ENCODE peak calls at places on chromosomes 12 and 14, in ten cellular contexts. I, P, D, R, H, A, N, J, K and S are unnamed samples.

GRCh38 chr12:24979286-24979685 is 30.4 kb upstream of the BCAT1 start:
- DNase-seq in I (no peak), P (no peak), D (no peak), R (no peak), H (no peak), A (no peak), N (no peak), J (no peak), K (no peak), S (no peak)

GRCh38 chr14:79057333-79057732 is 887.2 kb downstream of the NRXN3 start:
- DNase-seq in I (no peak), P (no peak), D (no peak), R (no peak), H (no peak), A (no peak), N (no peak), J (no peak), K (no peak), S (no peak)

GRCh38 chr12:116697305-116698130 is 40.4 kb downstream of the SPRING1 start:
- DNase-seq in I (no peak), P (no peak), D (peak; percentile 58), R (no peak), H (peak; percentile 38), A (peak; percentile 40), N (no peak), J (no peak), K (peak; percentile 72), S (no peak)

GRCh38 chr12:47946413-47947107 is 16.8 kb upstream of the TMEM106C start:
- DNase-seq in I (no peak), P (no peak), D (no peak), R (no peak), H (no peak), A (no peak), N (peak; percentile 38), J (no peak), K (no peak), S (no peak)

GRCh38 chr14:26466862-26467261 is 131.0 kb downstream of the NOVA1 start:
- DNase-seq in I (no peak), P (no peak), D (no peak), R (no peak), H (no peak), A (no peak), N (no peak), J (no peak), K (no peak), S (no peak)

GRCh38 chr12:57744194-57744776 is 554 bp upstream of the TSPAN31 start:
- DNase-seq in I (peak; percentile 84), P (peak; percentile 87), D (peak; percentile 69), R (peak; percentile 62), H (peak; percentile 64), A (no peak), N (no peak), J (peak; percentile 70), K (peak; percentile 59), S (peak; percentile 91)

GRCh38 chr12:26939192-26939832 is 1.0 kb downstream of the FGFR1OP2 start:
- DNase-seq in I (no peak), P (no peak), D (no peak), R (no peak), H (no peak), A (no peak), N (peak; percentile 42), J (no peak), K (no peak), S (no peak)

GRCh38 chr14:90419200-90419599 is 22.4 kb downstream of the CALM1 start:
- DNase-seq in I (peak; percentile 60), P (no peak), D (peak; percentile 43), R (no peak), H (peak; percentile 58), A (no peak), N (peak; percentile 99), J (peak; percentile 81), K (no peak), S (peak; percentile 78)

GRCh38 chr12:57224973-57225679 is 4.4 kb upstream of the SHMT2 start:
- DNase-seq in I (peak; percentile 69), P (peak; percentile 85), D (no peak), R (peak; percentile 69), H (peak; percentile 61), A (no peak), N (no peak), J (no peak), K (peak; percentile 89), S (no peak)

GRCh38 chr12:24360907-24361306 is 411.4 kb upstream of the SOX5 start:
- DNase-seq in I (no peak), P (no peak), D (no peak), R (no peak), H (no peak), A (no peak), N (no peak), J (no peak), K (no peak), S (no peak)

GRCh38 chr12:120841525-120841924 is 62.6 kb downstream of the SPPL3 start:
- DNase-seq in I (no peak), P (no peak), D (no peak), R (no peak), H (no peak), A (no peak), N (no peak), J (no peak), K (no peak), S (no peak)

GRCh38 chr12:30437616-30438015 is 258.1 kb downstream of the IPO8 start:
- DNase-seq in I (no peak), P (no peak), D (no peak), R (no peak), H (no peak), A (no peak), N (no peak), J (no peak), K (no peak), S (no peak)

GRCh38 chr12:30438526-30439120 is 257.0 kb downstream of the IPO8 start:
- DNase-seq in I (no peak), P (no peak), D (no peak), R (no peak), H (no peak), A (peak; percentile 67), N (no peak), J (no peak), K (no peak), S (no peak)

GRCh38 chr12:30437044-30437443 is 258.6 kb downstream of the IPO8 start:
- DNase-seq in I (no peak), P (no peak), D (no peak), R (no peak), H (no peak), A (peak; percentile 83), N (no peak), J (no peak), K (no peak), S (no peak)

GRCh38 chr12:30440826-30441602 is 254.7 kb downstream of the IPO8 start:
- DNase-seq in I (no peak), P (no peak), D (no peak), R (no peak), H (no peak), A (no peak), N (peak; percentile 41), J (no peak), K (peak; percentile 52), S (no peak)
- TF ChIP-seq CTCF in I (no peak), P (no peak), D (no peak), R (no peak), H (no peak), A (peak; percentile 47), N (peak; percentile 47), J (no peak), K (no peak), S (no peak)

DNA sequence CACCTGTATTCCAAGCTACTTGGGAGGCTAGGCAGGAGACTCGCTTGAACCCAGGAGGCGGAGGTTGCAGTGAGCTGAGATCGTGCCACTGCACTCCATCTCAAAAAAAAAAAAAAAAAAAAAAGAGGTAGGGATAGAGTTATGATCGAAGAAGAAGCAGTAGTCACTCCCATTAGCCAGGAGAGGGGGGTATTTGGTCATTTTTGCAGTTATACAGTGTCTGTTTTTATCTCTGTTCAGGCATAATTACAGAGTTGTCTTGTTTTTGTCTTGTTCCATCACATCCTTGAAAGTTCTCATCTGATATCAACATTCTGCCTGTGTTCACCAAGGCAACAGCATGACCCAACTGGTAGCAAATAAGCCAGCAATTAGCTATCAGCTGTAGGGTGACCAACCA is 98.5 kb upstream of the TMPO start:
- DNase-seq in I (no peak), P (no peak), D (no peak), R (no peak), H (no peak), A (no peak), N (peak; percentile 30), J (no peak), K (no peak), S (no peak)
- TF ChIP-seq CTCF in I (no peak), P (peak; percentile 26), D (no peak), R (no peak), H (peak; percentile 37), A (no peak), N (peak; percentile 20), J (no peak), K (no peak), S (no peak)

GRCh38 chr12:109347579-109347978 is at the start of gene MYO1H:
- DNase-seq in I (no peak), P (no peak), D (no peak), R (no peak), H (no peak), A (no peak), N (no peak), J (no peak), K (no peak), S (no peak)

GRCh38 chr12:109345428-109345827 is 2.3 kb upstream of the MYO1H start:
- DNase-seq in I (no peak), P (no peak), D (no peak), R (no peak), H (no peak), A (no peak), N (no peak), J (no peak), K (no peak), S (no peak)

GRCh38 chr12:109346920-109347319 is 780 bp upstream of the MYO1H start:
- DNase-seq in I (no peak), P (no peak), D (no peak), R (no peak), H (no peak), A (no peak), N (no peak), J (no peak), K (peak; percentile 37), S (no peak)
- TF ChIP-seq CTCF in I (no peak), P (no peak), D (no peak), R (no peak), H (no peak), A (no peak), N (no peak), J (no peak), K (peak; percentile 35), S (no peak)

DNA sequence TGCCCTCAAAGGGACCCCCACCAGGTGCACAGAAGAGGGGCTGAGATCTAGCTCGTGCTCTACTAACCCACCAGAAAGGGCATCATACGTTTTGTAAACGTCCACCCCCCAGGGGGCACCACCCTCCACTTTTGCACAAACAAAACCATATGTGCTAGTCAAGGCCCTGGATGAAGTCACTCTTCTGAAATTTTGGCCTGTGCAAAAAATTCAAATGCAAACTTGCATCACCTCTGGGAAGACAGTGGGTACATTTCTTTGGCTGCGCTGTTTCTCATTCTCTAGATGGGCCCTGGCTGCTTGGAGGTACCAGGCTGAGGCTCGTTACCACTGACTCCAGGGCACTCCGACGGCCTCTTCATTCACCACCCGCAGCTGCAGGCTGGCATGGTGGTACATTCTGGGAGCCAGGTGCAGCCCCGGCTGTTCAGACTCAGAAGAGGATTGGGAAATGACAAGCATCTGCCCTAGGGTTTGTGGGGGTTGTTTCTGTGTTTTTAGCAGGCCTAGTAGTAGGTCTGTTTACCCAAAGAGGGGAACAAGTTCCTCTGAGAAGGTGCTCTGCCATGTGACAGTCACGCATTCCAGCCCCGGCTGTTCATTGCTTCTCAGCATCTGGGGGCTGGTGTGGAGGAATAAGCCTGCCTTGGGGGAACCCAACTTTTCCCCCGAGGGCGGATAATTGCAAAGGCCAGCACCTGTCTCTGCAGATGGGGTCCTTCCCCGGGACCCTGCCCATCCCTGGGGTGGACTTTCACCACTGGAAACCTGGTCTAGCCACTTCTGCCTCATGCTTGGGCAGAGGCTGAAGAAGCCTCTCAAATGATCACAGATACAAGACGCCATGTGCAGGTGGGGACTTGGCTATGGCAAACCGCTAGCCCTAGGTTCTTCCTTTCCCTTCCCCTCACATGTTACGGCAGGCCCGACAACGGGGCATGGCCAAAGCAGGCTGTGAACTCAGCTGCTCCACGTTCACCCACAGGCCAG is 147.6 kb downstream of the DPF3 start:
- DNase-seq in I (no peak), P (no peak), D (no peak), R (no peak), H (no peak), A (no peak), N (peak; percentile 1), J (no peak), K (no peak), S (no peak)
- TF ChIP-seq CTCF in I (no peak), P (no peak), D (no peak), R (no peak), H (no peak), A (no peak), N (no peak), J (peak; percentile 25), K (no peak), S (no peak)